ENCODE peak calls at places on chromosomes 4 and X, in seven cellular contexts. O, H, Z, U, K, V and B are unnamed samples.

GRCh38 chr4:81621490-81621889 is 149.8 kb upstream of the RASGEF1B start:
- DNase-seq in O (peak), H (no peak), Z (no peak), U (no peak), K (no peak), V (no peak), B (no peak)

GRCh38 chr4:59161249-59161648 is 2038.9 kb upstream of the ADGRL3 start:
- DNase-seq in O (no peak), H (no peak), Z (no peak), U (no peak), K (no peak), V (no peak), B (no peak)

GRCh38 chrX:56994375-56995270 is 718 bp downstream of the SPIN3 start:
- DNase-seq in O (peak), H (no peak), Z (no peak), U (no peak), K (no peak), V (no peak), B (no peak)

GRCh38 chr4:40750461-40751258 is 905 bp downstream of the NSUN7 start:
- DNase-seq in O (no peak), H (no peak), Z (no peak), U (peak), K (no peak), V (no peak), B (no peak)

GRCh38 chrX:72253686-72254085 is 14.9 kb upstream of the ERCC6L start:
- DNase-seq in O (no peak), H (no peak), Z (no peak), U (no peak), K (no peak), V (no peak), B (no peak)

GRCh38 chr4:167233523-167234387 is 539 bp downstream of the SPOCK3 start:
- DNase-seq in O (peak), H (peak), Z (no peak), U (no peak), K (no peak), V (no peak), B (no peak)

GRCh38 chrX:48645669-48646068 is 37.9 kb upstream of the WAS start:
- DNase-seq in O (no peak), H (no peak), Z (no peak), U (no peak), K (no peak), V (no peak), B (no peak)

GRCh38 chr4:23388699-23389395 is 501.0 kb downstream of the PPARGC1A start:
- DNase-seq in O (no peak), H (no peak), Z (no peak), U (no peak), K (no peak), V (no peak), B (no peak)

GRCh38 chrX:101803451-101803850 is 128.4 kb downstream of the ZMAT1 start:
- DNase-seq in O (no peak), H (no peak), Z (no peak), U (no peak), K (no peak), V (no peak), B (no peak)

GRCh38 chrX:10769696-10770619 is 149.6 kb upstream of the MID1 start:
- DNase-seq in O (peak), H (no peak), Z (peak), U (no peak), K (no peak), V (no peak), B (no peak)

GRCh38 chr4:164935363-164935762 is 42.1 kb downstream of the TRIM61 start:
- DNase-seq in O (no peak), H (peak), Z (no peak), U (no peak), K (no peak), V (no peak), B (no peak)

GRCh38 chr4:152106781-152107321 is 346.0 kb upstream of the GATB start:
- DNase-seq in O (no peak), H (no peak), Z (no peak), U (no peak), K (no peak), V (no peak), B (no peak)

GRCh38 chrX:124347242-124347641 is 879 bp downstream of the SH2D1A start:
- DNase-seq in O (no peak), H (no peak), Z (no peak), U (peak), K (no peak), V (no peak), B (no peak)

GRCh38 chr4:44632089-44632488 is 19.3 kb downstream of the YIPF7 start:
- DNase-seq in O (peak), H (no peak), Z (no peak), U (no peak), K (no peak), V (no peak), B (no peak)

GRCh38 chr4:102500371-102501175 is 586 bp upstream of the NFKB1 start:
- DNase-seq in O (peak), H (peak), Z (peak), U (peak), K (peak), V (no peak), B (no peak)

GRCh38 chrX:22520128-22520828 is 247.6 kb downstream of the CBLL2 start:
- DNase-seq in O (no peak), H (no peak), Z (no peak), U (no peak), K (no peak), V (no peak), B (no peak)

GRCh38 chr4:82382756-82383155 is 9.0 kb upstream of the HNRNPD start:
- DNase-seq in O (no peak), H (no peak), Z (no peak), U (no peak), K (no peak), V (no peak), B (no peak)

GRCh38 chrX:47458528-47458927 is 24.5 kb downstream of the ZNF41 start:
- DNase-seq in O (no peak), H (no peak), Z (no peak), U (no peak), K (no peak), V (no peak), B (no peak)